ENCODE peak calls at places on chromosomes 4 and X, in nine cellular contexts. E, L, N, B, S, R, A, Q and Z are unnamed samples.

GRCh38 chr4:73989031-73989430 is 1.0 kb upstream of the PPBP start:
- DNase-seq in E (no peak), L (no peak), N (no peak), B (no peak), S (no peak), R (no peak), A (no peak), Q (no peak), Z (no peak)

GRCh38 chrX:41475611-41476241 is 28.6 kb downstream of the NYX start:
- DNase-seq in E (no peak), L (no peak), N (no peak), B (no peak), S (no peak), R (peak; percentile 94), A (no peak), Q (no peak), Z (no peak)

GRCh38 chr4:56958111-56958517 is 19.3 kb downstream of the NOA1 start:
- DNase-seq in E (peak; percentile 43), L (peak; percentile 97), N (peak; percentile 69), B (peak; percentile 96), S (peak; percentile 92), R (no peak), A (peak; percentile 69), Q (no peak), Z (peak; percentile 96)

GRCh38 chrX:17547658-17548057 is 172.7 kb downstream of the NHS start:
- DNase-seq in E (peak; percentile 82), L (peak; percentile 93), N (peak; percentile 63), B (peak; percentile 90), S (no peak), R (no peak), A (peak; percentile 67), Q (peak; percentile 39), Z (peak; percentile 74)

GRCh38 chr4:56874166-56874565 is 33.5 kb upstream of the REST start:
- DNase-seq in E (no peak), L (no peak), N (no peak), B (no peak), S (no peak), R (peak; percentile 54), A (peak; percentile 77), Q (no peak), Z (no peak)

GRCh38 chr4:91448668-91449330 is 855.0 kb upstream of the GRID2 start:
- DNase-seq in E (no peak), L (peak; percentile 81), N (no peak), B (peak; percentile 75), S (no peak), R (no peak), A (no peak), Q (peak; percentile 13), Z (no peak)

GRCh38 chrX:53571494-53571893 is 115.0 kb downstream of the HUWE1 start:
- DNase-seq in E (no peak), L (no peak), N (no peak), B (no peak), S (no peak), R (no peak), A (no peak), Q (no peak), Z (no peak)

GRCh38 chrX:107716045-107716684 is 59.4 kb downstream of the TSC22D3 start:
- DNase-seq in E (no peak), L (peak; percentile 49), N (peak; percentile 54), B (peak; percentile 20), S (peak; percentile 67), R (peak; percentile 89), A (no peak), Q (no peak), Z (no peak)

GRCh38 chr4:2825740-2826139 is 17.9 kb upstream of the ADD1 start:
- DNase-seq in E (no peak), L (no peak), N (peak; percentile 44), B (no peak), S (peak; percentile 51), R (no peak), A (no peak), Q (no peak), Z (no peak)

GRCh38 chrX:74546984-74547383 is 67.4 kb downstream of the RLIM start:
- DNase-seq in E (no peak), L (no peak), N (no peak), B (no peak), S (no peak), R (peak; percentile 29), A (no peak), Q (no peak), Z (no peak)

GRCh38 chr4:152999376-153000067 is 63.4 kb downstream of the FHDC1 start:
- DNase-seq in E (no peak), L (no peak), N (no peak), B (no peak), S (no peak), R (no peak), A (peak; percentile 45), Q (no peak), Z (no peak)

GRCh38 chrX:97683256-97683655 is 799.5 kb downstream of the RPA4 start:
- DNase-seq in E (no peak), L (no peak), N (no peak), B (no peak), S (no peak), R (no peak), A (no peak), Q (no peak), Z (no peak)

GRCh38 chrX:50106051-50106450 is 94.8 kb downstream of the AKAP4 start:
- DNase-seq in E (no peak), L (no peak), N (no peak), B (no peak), S (no peak), R (no peak), A (no peak), Q (no peak), Z (no peak)

GRCh38 chr4:181478675-181479074 is 764.5 kb upstream of the TENM3 start:
- DNase-seq in E (no peak), L (peak; percentile 11), N (no peak), B (no peak), S (no peak), R (no peak), A (no peak), Q (no peak), Z (no peak)

GRCh38 chr4:110197421-110198398 is 705 bp downstream of the ELOVL6 start:
- DNase-seq in E (peak; percentile 18), L (peak; percentile 57), N (no peak), B (peak; percentile 42), S (peak; percentile 56), R (peak; percentile 84), A (peak; percentile 69), Q (no peak), Z (no peak)

GRCh38 chrX:47629419-47630210 is at the start of gene CFP:
- DNase-seq in E (no peak), L (no peak), N (no peak), B (no peak), S (no peak), R (peak; percentile 59), A (no peak), Q (no peak), Z (no peak)

GRCh38 chrX:140661657-140662056 is 47.9 kb upstream of the LINC00632 start:
- DNase-seq in E (no peak), L (no peak), N (no peak), B (no peak), S (no peak), R (no peak), A (no peak), Q (no peak), Z (no peak)

GRCh38 chr4:124713213-124713592 is 671 bp upstream of the ANKRD50 start:
- DNase-seq in E (peak; percentile 73), L (peak; percentile 82), N (peak; percentile 77), B (peak; percentile 73), S (peak; percentile 79), R (peak; percentile 85), A (peak; percentile 70), Q (peak; percentile 79), Z (peak; percentile 61)

GRCh38 chr4:108498925-108499324 is 121.5 kb upstream of the RPL34 start:
- DNase-seq in E (no peak), L (no peak), N (no peak), B (no peak), S (no peak), R (no peak), A (no peak), Q (no peak), Z (no peak)

GRCh38 chr4:108502366-108502765 is 118.0 kb upstream of the RPL34 start:
- DNase-seq in E (no peak), L (no peak), N (no peak), B (no peak), S (no peak), R (no peak), A (no peak), Q (no peak), Z (no peak)
- H3K9me3 ChIP-seq in E (no peaks in the 10 kb centered on the region), L (no peaks in the 10 kb centered on the region), N (no peaks in the 10 kb centered on the region), B (no peaks in the 10 kb centered on the region), S (no peaks in the 10 kb centered on the region), R (peaks cover 14% of the 10 kb centered on the region), A (no peaks in the 10 kb centered on the region), Q (no peaks in the 10 kb centered on the region), Z (peaks cover 3% of the 10 kb centered on the region)

GRCh38 chr4:1408418-1408817 is 2.2 kb upstream of the NKX1-1 start:
- DNase-seq in E (peak; percentile 8), L (no peak), N (peak; percentile 29), B (no peak), S (peak; percentile 41), R (peak; percentile 72), A (no peak), Q (no peak), Z (no peak)
- H3K9me3 ChIP-seq in E (no peaks in the 10 kb centered on the region), L (no peaks in the 10 kb centered on the region), N (no peaks in the 10 kb centered on the region), B (no peaks in the 10 kb centered on the region), S (no peaks in the 10 kb centered on the region), R (no peaks in the 10 kb centered on the region), A (no peaks in the 10 kb centered on the region), Q (no peaks in the 10 kb centered on the region), Z (peaks cover 12% of the 10 kb centered on the region)

DNA sequence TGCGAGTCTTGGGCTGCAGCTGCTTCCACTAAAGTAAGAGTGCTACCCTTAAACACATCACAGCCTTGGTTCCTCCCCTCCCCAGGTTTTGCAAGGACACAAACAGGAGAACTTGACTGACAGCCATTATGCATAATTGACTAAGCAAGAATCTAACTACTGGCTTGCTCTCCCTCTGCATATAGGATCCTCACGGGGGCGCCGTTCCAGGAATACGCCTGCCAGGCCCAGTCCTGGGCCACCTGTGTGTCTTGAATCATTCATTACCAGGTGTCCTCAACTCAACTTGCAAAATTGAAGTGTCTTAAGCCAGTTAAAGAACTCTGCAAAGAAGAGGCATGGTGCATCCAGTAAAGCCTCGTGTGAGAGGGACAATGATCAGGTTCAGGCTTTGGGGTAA is 273.3 kb upstream of the HS3ST1 start:
- DNase-seq in E (no peak), L (no peak), N (no peak), B (no peak), S (no peak), R (peak; percentile 62), A (no peak), Q (no peak), Z (no peak)
- H3K9me3 ChIP-seq in E (no peaks in the 10 kb centered on the region), L (no peaks in the 10 kb centered on the region), N (no peaks in the 10 kb centered on the region), B (no peaks in the 10 kb centered on the region), S (no peaks in the 10 kb centered on the region), R (no peaks in the 10 kb centered on the region), A (no peaks in the 10 kb centered on the region), Q (no peaks in the 10 kb centered on the region), Z (no peaks in the 10 kb centered on the region)

DNA sequence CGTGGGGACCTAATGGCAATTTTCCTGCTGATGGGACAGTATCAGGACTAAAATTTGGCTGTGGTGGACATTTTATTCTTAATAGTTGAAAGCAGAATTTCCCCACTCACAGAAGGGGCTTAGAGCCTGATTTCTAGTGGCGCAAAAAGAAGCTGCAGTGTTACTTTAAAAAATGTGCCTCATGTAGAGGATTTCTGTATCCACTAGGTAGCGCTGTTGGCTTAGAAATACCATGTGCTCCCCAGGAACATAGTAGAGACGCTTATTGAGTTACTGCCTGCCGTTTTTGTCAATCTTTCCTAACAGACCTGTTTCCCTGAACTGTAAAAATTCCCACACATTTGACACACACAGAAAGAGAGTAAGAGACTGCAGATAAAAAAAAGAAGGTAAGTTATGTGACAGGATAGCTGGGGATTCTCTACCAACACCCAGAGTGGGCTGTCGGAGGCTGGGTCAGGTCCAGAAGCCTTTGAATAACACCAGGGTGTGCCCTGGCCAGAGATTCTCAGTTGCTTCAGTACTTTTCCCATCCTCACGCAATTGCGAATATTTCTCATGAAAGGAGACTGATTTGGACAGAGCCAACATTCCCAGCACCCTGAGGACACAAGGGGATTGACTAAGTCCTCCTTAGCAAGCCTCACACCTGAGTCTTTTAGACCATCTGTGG is 88.4 kb downstream of the ZXDA start:
- DNase-seq in E (peak; percentile 17), L (peak; percentile 30), N (no peak), B (peak; percentile 16), S (no peak), R (peak; percentile 43), A (peak; percentile 36), Q (peak; percentile 48), Z (peak; percentile 7)
- H3K9me3 ChIP-seq in E (no peaks in the 10 kb centered on the region), L (no peaks in the 10 kb centered on the region), N (no peaks in the 10 kb centered on the region), B (no peaks in the 10 kb centered on the region), S (no peaks in the 10 kb centered on the region), R (no peaks in the 10 kb centered on the region), A (no peaks in the 10 kb centered on the region), Q (no peaks in the 10 kb centered on the region), Z (no peaks in the 10 kb centered on the region)